ENCODE peak calls at places on chromosomes 11 and 22, in seven cellular contexts. N is NCI-H1092 treated with DMSO at 0.1 percent for 48 hours; K is mesenchymal stem cell; L is activated CD8-positive, alpha-beta memory T cell treated with anti-CD3 and anti-CD28 coated beads for 24 hours; W is EL; F is brain microvascular endothelial cell; Y is DND-41. Q is an unnamed sample.

GRCh38 chr22:38850941-38851849 is 7.4 kb upstream of the NPTXR start:
- DNase-seq in N (no peak), K (peak; percentile 70), L (no peak), W (peak; percentile 81), F (peak; percentile 44), Y (no peak), Q (no peak)

GRCh38 chr11:2097356-2097997 is 41.7 kb downstream of the IGF2 start:
- DNase-seq in N (no peak), K (peak; percentile 93), L (no peak), W (peak; percentile 93), F (peak; percentile 78), Y (no peak), Q (no peak)

GRCh38 chr11:73260127-73260457 is 12.0 kb upstream of the P2RY6 start:
- DNase-seq in N (no peak), K (no peak), L (peak; percentile 33), W (no peak), F (no peak), Y (no peak), Q (peak; percentile 36)

GRCh38 chr22:41562461-41562860 is 1.7 kb downstream of the CSDC2 start:
- DNase-seq in N (no peak), K (no peak), L (no peak), W (no peak), F (no peak), Y (no peak), Q (no peak)

GRCh38 chr22:37273126-37273845 is 9.0 kb upstream of the CYTH4 start:
- DNase-seq in N (no peak), K (peak; percentile 74), L (no peak), W (peak; percentile 78), F (peak; percentile 74), Y (no peak), Q (no peak)

GRCh38 chr11:75603791-75604736 is 42.0 kb downstream of the SERPINH1 start:
- DNase-seq in N (no peak), K (peak; percentile 70), L (no peak), W (peak; percentile 90), F (peak; percentile 77), Y (no peak), Q (no peak)

GRCh38 chr11:90512846-90513245 is 290.0 kb upstream of the CHORDC1 start:
- DNase-seq in N (no peak), K (no peak), L (no peak), W (no peak), F (no peak), Y (no peak), Q (no peak)

GRCh38 chr11:86018249-86018648 is 50.6 kb downstream of the PICALM start:
- DNase-seq in N (no peak), K (no peak), L (no peak), W (no peak), F (no peak), Y (no peak), Q (no peak)

GRCh38 chr11:60127311-60127811 is 38.9 kb downstream of the MS4A2 start:
- DNase-seq in N (no peak), K (no peak), L (no peak), W (no peak), F (no peak), Y (no peak), Q (no peak)

GRCh38 chr11:3732671-3733070 is 61.5 kb upstream of the CHRNA10 start:
- DNase-seq in N (no peak), K (no peak), L (no peak), W (no peak), F (no peak), Y (no peak), Q (no peak)

GRCh38 chr11:128394436-128395089 is 192.8 kb downstream of the ETS1 start:
- DNase-seq in N (no peak), K (peak; percentile 40), L (no peak), W (no peak), F (peak; percentile 75), Y (no peak), Q (no peak)

GRCh38 chr11:131827440-131827839 is 457.0 kb downstream of the NTM start:
- DNase-seq in N (no peak), K (no peak), L (no peak), W (no peak), F (no peak), Y (no peak), Q (no peak)

GRCh38 chr11:118139578-118139977 is 13.0 kb downstream of the SCN4B start:
- DNase-seq in N (no peak), K (no peak), L (no peak), W (peak; percentile 29), F (no peak), Y (no peak), Q (no peak)

GRCh38 chr11:35030716-35031213 is 108.2 kb upstream of the CD44 start:
- DNase-seq in N (no peak), K (peak; percentile 99), L (no peak), W (peak; percentile 98), F (peak; percentile 98), Y (no peak), Q (no peak)

GRCh38 chr22:24355574-24355973 is 71.8 kb upstream of the ADORA2A start:
- DNase-seq in N (no peak), K (peak; percentile 52), L (no peak), W (no peak), F (no peak), Y (no peak), Q (no peak)

GRCh38 chr22:38700271-38700788 is 413 bp downstream of the JOSD1 start:
- DNase-seq in N (no peak), K (peak; percentile 71), L (no peak), W (peak; percentile 76), F (no peak), Y (no peak), Q (no peak)

GRCh38 chr22:43825651-43826050 is 13.5 kb upstream of the EFCAB6 start:
- DNase-seq in N (no peak), K (no peak), L (no peak), W (no peak), F (no peak), Y (no peak), Q (no peak)

GRCh38 chr11:82194521-82194920 is 539.1 kb downstream of the FAM181B start:
- DNase-seq in N (no peak), K (no peak), L (no peak), W (no peak), F (no peak), Y (no peak), Q (no peak)

GRCh38 chr11:72230764-72231365 is 6.3 kb downstream of the INPPL1 start:
- DNase-seq in N (no peak), K (no peak), L (peak; percentile 54), W (no peak), F (no peak), Y (no peak), Q (peak; percentile 64)

GRCh38 chr11:33116535-33116934 is 44.7 kb downstream of the CSTF3 start:
- DNase-seq in N (no peak), K (peak; percentile 18), L (no peak), W (no peak), F (no peak), Y (no peak), Q (no peak)

GRCh38 chr11:6584528-6584927 is 18.9 kb downstream of the RRP8 start:
- DNase-seq in N (no peak), K (no peak), L (no peak), W (no peak), F (no peak), Y (no peak), Q (no peak)

GRCh38 chr11:1863352-1864215 is 10.7 kb downstream of the LSP1 start:
- DNase-seq in N (peak; percentile 36), K (peak; percentile 92), L (no peak), W (peak; percentile 91), F (peak; percentile 85), Y (peak; percentile 18), Q (no peak)

GRCh38 chr11:102491969-102492368 is 38.6 kb downstream of the MMP7 start:
- DNase-seq in N (no peak), K (no peak), L (no peak), W (no peak), F (no peak), Y (no peak), Q (no peak)

GRCh38 chr11:127859941-127860354 is 727.4 kb downstream of the ETS1 start:
- DNase-seq in N (no peak), K (no peak), L (no peak), W (peak; percentile 9), F (peak; percentile 14), Y (no peak), Q (no peak)

GRCh38 chr11:6538456-6538855 is 41.4 kb downstream of the DNHD1 start:
- DNase-seq in N (no peak), K (no peak), L (no peak), W (no peak), F (no peak), Y (no peak), Q (no peak)

GRCh38 chr11:59841514-59841913 is 3.8 kb downstream of the CBLIF start:
- DNase-seq in N (no peak), K (no peak), L (no peak), W (no peak), F (no peak), Y (no peak), Q (no peak)

GRCh38 chr11:43316451-43316850 is 4.7 kb downstream of the API5 start:
- DNase-seq in N (no peak), K (peak; percentile 34), L (no peak), W (peak; percentile 35), F (peak; percentile 24), Y (peak; percentile 62), Q (no peak)

GRCh38 chr11:67592880-67593624 is 9.4 kb downstream of the GSTP1 start:
- DNase-seq in N (no peak), K (no peak), L (no peak), W (no peak), F (no peak), Y (no peak), Q (no peak)

GRCh38 chr22:25754527-25755202 is 12.7 kb downstream of the MYO18B start:
- DNase-seq in N (no peak), K (peak; percentile 87), L (no peak), W (peak; percentile 64), F (peak; percentile 96), Y (no peak), Q (no peak)